ENCODE peak calls at places on chromosomes 2 and 18, in ten cellular contexts. One of them, this sample, is unnamed.

GRCh38 chr2:6224267-6224666 is 532.1 kb downstream of the SOX11 start:
- DNase-seq in left lung: no peak
- DNase-seq in ACHN: no peak
- DNase-seq in stimulated activated naive CD8-positive, alpha-beta T cell treated with anti-CD3 and anti-CD28 coated beads, Interleukin-15, Interleukin-2, amounts not matched to agents 100 U/mL and 50 U/mL, for 24 hours: no peak
- DNase-seq in GM13977: no peak
- DNase-seq in 8988T: no peak
- DNase-seq in GM23248: no peak
- DNase-seq in activated effector memory CD4-positive, alpha-beta T cell treated with Interleukin-2 at 50 U/mL for 16 hours: no peak
- DNase-seq in spleen: peak
- DNase-seq in MCF 10A: no peak
- DNase-seq in this sample: no peak

GRCh38 chr2:239365782-239366435 is 34.9 kb downstream of the HDAC4 start:
- DNase-seq in spleen: no peak
- DNase-seq in GM23248: no peak
- DNase-seq in left lung: no peak
- DNase-seq in 8988T: no peak
- DNase-seq in ACHN: no peak
- DNase-seq in activated effector memory CD4-positive, alpha-beta T cell treated with Interleukin-2 at 50 U/mL for 16 hours: no peak
- DNase-seq in MCF 10A: no peak
- DNase-seq in GM13977: no peak
- DNase-seq in stimulated activated naive CD8-positive, alpha-beta T cell treated with anti-CD3 and anti-CD28 coated beads, Interleukin-15, Interleukin-2, amounts not matched to agents 100 U/mL and 50 U/mL, for 24 hours: no peak
- DNase-seq in this sample: no peak

GRCh38 chr2:219087371-219087770 is 26.6 kb upstream of the IHH start:
- DNase-seq in ACHN: no peak
- DNase-seq in 8988T: no peak
- DNase-seq in spleen: no peak
- DNase-seq in left lung: no peak
- DNase-seq in GM13977: no peak
- DNase-seq in GM23248: no peak
- DNase-seq in activated effector memory CD4-positive, alpha-beta T cell treated with Interleukin-2 at 50 U/mL for 16 hours: no peak
- DNase-seq in stimulated activated naive CD8-positive, alpha-beta T cell treated with anti-CD3 and anti-CD28 coated beads, Interleukin-15, Interleukin-2, amounts not matched to agents 100 U/mL and 50 U/mL, for 24 hours: no peak
- DNase-seq in MCF 10A: no peak
- DNase-seq in this sample: no peak

GRCh38 chr2:189576361-189576760 is 4.2 kb downstream of the SLC40A1 start:
- DNase-seq in stimulated activated naive CD8-positive, alpha-beta T cell treated with anti-CD3 and anti-CD28 coated beads, Interleukin-15, Interleukin-2, amounts not matched to agents 100 U/mL and 50 U/mL, for 24 hours: no peak
- DNase-seq in left lung: no peak
- DNase-seq in GM13977: no peak
- DNase-seq in MCF 10A: no peak
- DNase-seq in GM23248: no peak
- DNase-seq in activated effector memory CD4-positive, alpha-beta T cell treated with Interleukin-2 at 50 U/mL for 16 hours: no peak
- DNase-seq in ACHN: no peak
- DNase-seq in 8988T: no peak
- DNase-seq in spleen: no peak
- DNase-seq in this sample: no peak

GRCh38 chr2:205070889-205071288 is 525.6 kb downstream of the PARD3B start:
- DNase-seq in MCF 10A: no peak
- DNase-seq in stimulated activated naive CD8-positive, alpha-beta T cell treated with anti-CD3 and anti-CD28 coated beads, Interleukin-15, Interleukin-2, amounts not matched to agents 100 U/mL and 50 U/mL, for 24 hours: no peak
- DNase-seq in activated effector memory CD4-positive, alpha-beta T cell treated with Interleukin-2 at 50 U/mL for 16 hours: no peak
- DNase-seq in 8988T: no peak
- DNase-seq in spleen: no peak
- DNase-seq in ACHN: no peak
- DNase-seq in GM23248: no peak
- DNase-seq in GM13977: no peak
- DNase-seq in left lung: no peak
- DNase-seq in this sample: no peak

GRCh38 chr2:238496756-238497609 is 70.3 kb downstream of the ASB1 start:
- DNase-seq in MCF 10A: no peak
- DNase-seq in 8988T: no peak
- DNase-seq in left lung: no peak
- DNase-seq in GM13977: no peak
- DNase-seq in stimulated activated naive CD8-positive, alpha-beta T cell treated with anti-CD3 and anti-CD28 coated beads, Interleukin-15, Interleukin-2, amounts not matched to agents 100 U/mL and 50 U/mL, for 24 hours: no peak
- DNase-seq in activated effector memory CD4-positive, alpha-beta T cell treated with Interleukin-2 at 50 U/mL for 16 hours: no peak
- DNase-seq in spleen: peak
- DNase-seq in GM23248: no peak
- DNase-seq in ACHN: no peak
- DNase-seq in this sample: no peak

GRCh38 chr2:152577611-152578010 is 139.7 kb downstream of the PRPF40A start:
- DNase-seq in stimulated activated naive CD8-positive, alpha-beta T cell treated with anti-CD3 and anti-CD28 coated beads, Interleukin-15, Interleukin-2, amounts not matched to agents 100 U/mL and 50 U/mL, for 24 hours: no peak
- DNase-seq in GM13977: no peak
- DNase-seq in MCF 10A: no peak
- DNase-seq in GM23248: no peak
- DNase-seq in ACHN: no peak
- DNase-seq in 8988T: no peak
- DNase-seq in activated effector memory CD4-positive, alpha-beta T cell treated with Interleukin-2 at 50 U/mL for 16 hours: no peak
- DNase-seq in spleen: no peak
- DNase-seq in left lung: no peak
- DNase-seq in this sample: no peak

GRCh38 chr2:176129825-176130152 is 284 bp downstream of the HOXD8 start:
- DNase-seq in activated effector memory CD4-positive, alpha-beta T cell treated with Interleukin-2 at 50 U/mL for 16 hours: no peak
- DNase-seq in ACHN: no peak
- DNase-seq in GM13977: no peak
- DNase-seq in stimulated activated naive CD8-positive, alpha-beta T cell treated with anti-CD3 and anti-CD28 coated beads, Interleukin-15, Interleukin-2, amounts not matched to agents 100 U/mL and 50 U/mL, for 24 hours: no peak
- DNase-seq in MCF 10A: no peak
- DNase-seq in 8988T: no peak
- DNase-seq in spleen: peak
- DNase-seq in left lung: no peak
- DNase-seq in GM23248: no peak
- DNase-seq in this sample: no peak

GRCh38 chr2:37466533-37467230 is 122.3 kb downstream of the QPCT start:
- DNase-seq in stimulated activated naive CD8-positive, alpha-beta T cell treated with anti-CD3 and anti-CD28 coated beads, Interleukin-15, Interleukin-2, amounts not matched to agents 100 U/mL and 50 U/mL, for 24 hours: no peak
- DNase-seq in left lung: no peak
- DNase-seq in spleen: no peak
- DNase-seq in ACHN: no peak
- DNase-seq in GM23248: peak
- DNase-seq in MCF 10A: no peak
- DNase-seq in GM13977: no peak
- DNase-seq in 8988T: no peak
- DNase-seq in activated effector memory CD4-positive, alpha-beta T cell treated with Interleukin-2 at 50 U/mL for 16 hours: no peak
- DNase-seq in this sample: peak

GRCh38 chr2:233974530-233975071 is 57.4 kb downstream of the TRPM8 start:
- DNase-seq in 8988T: peak
- DNase-seq in GM23248: peak
- DNase-seq in stimulated activated naive CD8-positive, alpha-beta T cell treated with anti-CD3 and anti-CD28 coated beads, Interleukin-15, Interleukin-2, amounts not matched to agents 100 U/mL and 50 U/mL, for 24 hours: peak
- DNase-seq in spleen: no peak
- DNase-seq in left lung: peak
- DNase-seq in GM13977: no peak
- DNase-seq in MCF 10A: peak
- DNase-seq in activated effector memory CD4-positive, alpha-beta T cell treated with Interleukin-2 at 50 U/mL for 16 hours: no peak
- DNase-seq in ACHN: peak
- DNase-seq in this sample: peak

GRCh38 chr2:152466041-152466440 is 131.1 kb downstream of the FMNL2 start:
- DNase-seq in spleen: no peak
- DNase-seq in GM13977: no peak
- DNase-seq in 8988T: no peak
- DNase-seq in stimulated activated naive CD8-positive, alpha-beta T cell treated with anti-CD3 and anti-CD28 coated beads, Interleukin-15, Interleukin-2, amounts not matched to agents 100 U/mL and 50 U/mL, for 24 hours: no peak
- DNase-seq in ACHN: peak
- DNase-seq in activated effector memory CD4-positive, alpha-beta T cell treated with Interleukin-2 at 50 U/mL for 16 hours: no peak
- DNase-seq in left lung: no peak
- DNase-seq in MCF 10A: peak
- DNase-seq in GM23248: no peak
- DNase-seq in this sample: no peak

GRCh38 chr2:212381428-212382102 is 157.0 kb downstream of the ERBB4 start:
- DNase-seq in 8988T: no peak
- DNase-seq in spleen: no peak
- DNase-seq in MCF 10A: no peak
- DNase-seq in stimulated activated naive CD8-positive, alpha-beta T cell treated with anti-CD3 and anti-CD28 coated beads, Interleukin-15, Interleukin-2, amounts not matched to agents 100 U/mL and 50 U/mL, for 24 hours: no peak
- DNase-seq in GM13977: no peak
- DNase-seq in left lung: no peak
- DNase-seq in ACHN: no peak
- DNase-seq in activated effector memory CD4-positive, alpha-beta T cell treated with Interleukin-2 at 50 U/mL for 16 hours: no peak
- DNase-seq in GM23248: no peak
- DNase-seq in this sample: peak

GRCh38 chr2:29495536-29495935 is 380.3 kb downstream of the CLIP4 start:
- DNase-seq in activated effector memory CD4-positive, alpha-beta T cell treated with Interleukin-2 at 50 U/mL for 16 hours: no peak
- DNase-seq in 8988T: no peak
- DNase-seq in MCF 10A: no peak
- DNase-seq in stimulated activated naive CD8-positive, alpha-beta T cell treated with anti-CD3 and anti-CD28 coated beads, Interleukin-15, Interleukin-2, amounts not matched to agents 100 U/mL and 50 U/mL, for 24 hours: no peak
- DNase-seq in left lung: no peak
- DNase-seq in ACHN: no peak
- DNase-seq in GM13977: no peak
- DNase-seq in spleen: no peak
- DNase-seq in GM23248: peak
- DNase-seq in this sample: peak

GRCh38 chr2:85804583-85804982 is 50.8 kb downstream of the ATOH8 start:
- DNase-seq in GM13977: no peak
- DNase-seq in MCF 10A: peak
- DNase-seq in GM23248: peak
- DNase-seq in spleen: peak
- DNase-seq in ACHN: peak
- DNase-seq in left lung: no peak
- DNase-seq in activated effector memory CD4-positive, alpha-beta T cell treated with Interleukin-2 at 50 U/mL for 16 hours: no peak
- DNase-seq in stimulated activated naive CD8-positive, alpha-beta T cell treated with anti-CD3 and anti-CD28 coated beads, Interleukin-15, Interleukin-2, amounts not matched to agents 100 U/mL and 50 U/mL, for 24 hours: peak
- DNase-seq in 8988T: peak
- DNase-seq in this sample: peak

GRCh38 chr2:203659650-203660049 is 46.8 kb upstream of the CD28 start:
- DNase-seq in 8988T: no peak
- DNase-seq in spleen: no peak
- DNase-seq in GM13977: no peak
- DNase-seq in stimulated activated naive CD8-positive, alpha-beta T cell treated with anti-CD3 and anti-CD28 coated beads, Interleukin-15, Interleukin-2, amounts not matched to agents 100 U/mL and 50 U/mL, for 24 hours: no peak
- DNase-seq in activated effector memory CD4-positive, alpha-beta T cell treated with Interleukin-2 at 50 U/mL for 16 hours: no peak
- DNase-seq in left lung: no peak
- DNase-seq in ACHN: no peak
- DNase-seq in GM23248: no peak
- DNase-seq in MCF 10A: no peak
- DNase-seq in this sample: no peak

GRCh38 chr2:165572155-165572554 is 102.7 kb downstream of the CSRNP3 start:
- DNase-seq in activated effector memory CD4-positive, alpha-beta T cell treated with Interleukin-2 at 50 U/mL for 16 hours: no peak
- DNase-seq in ACHN: no peak
- DNase-seq in left lung: no peak
- DNase-seq in GM13977: no peak
- DNase-seq in 8988T: no peak
- DNase-seq in GM23248: no peak
- DNase-seq in MCF 10A: no peak
- DNase-seq in stimulated activated naive CD8-positive, alpha-beta T cell treated with anti-CD3 and anti-CD28 coated beads, Interleukin-15, Interleukin-2, amounts not matched to agents 100 U/mL and 50 U/mL, for 24 hours: no peak
- DNase-seq in spleen: no peak
- DNase-seq in this sample: no peak

GRCh38 chr2:241869087-241869961 is at the start of gene RTP5:
- DNase-seq in GM13977: no peak
- DNase-seq in ACHN: peak
- DNase-seq in left lung: no peak
- DNase-seq in MCF 10A: no peak
- DNase-seq in GM23248: peak
- DNase-seq in stimulated activated naive CD8-positive, alpha-beta T cell treated with anti-CD3 and anti-CD28 coated beads, Interleukin-15, Interleukin-2, amounts not matched to agents 100 U/mL and 50 U/mL, for 24 hours: no peak
- DNase-seq in activated effector memory CD4-positive, alpha-beta T cell treated with Interleukin-2 at 50 U/mL for 16 hours: no peak
- DNase-seq in 8988T: no peak
- DNase-seq in spleen: no peak
- DNase-seq in this sample: no peak

GRCh38 chr2:96868555-96869280 is 1.2 kb downstream of the SEMA4C start:
- DNase-seq in spleen: peak
- DNase-seq in stimulated activated naive CD8-positive, alpha-beta T cell treated with anti-CD3 and anti-CD28 coated beads, Interleukin-15, Interleukin-2, amounts not matched to agents 100 U/mL and 50 U/mL, for 24 hours: peak
- DNase-seq in activated effector memory CD4-positive, alpha-beta T cell treated with Interleukin-2 at 50 U/mL for 16 hours: peak
- DNase-seq in ACHN: peak
- DNase-seq in 8988T: peak
- DNase-seq in MCF 10A: peak
- DNase-seq in GM23248: peak
- DNase-seq in GM13977: peak
- DNase-seq in left lung: peak
- DNase-seq in this sample: peak

GRCh38 chr2:65366595-65367125 is 65.7 kb downstream of the SPRED2 start:
- DNase-seq in 8988T: no peak
- DNase-seq in MCF 10A: peak
- DNase-seq in left lung: no peak
- DNase-seq in ACHN: peak
- DNase-seq in stimulated activated naive CD8-positive, alpha-beta T cell treated with anti-CD3 and anti-CD28 coated beads, Interleukin-15, Interleukin-2, amounts not matched to agents 100 U/mL and 50 U/mL, for 24 hours: peak
- DNase-seq in GM13977: peak
- DNase-seq in activated effector memory CD4-positive, alpha-beta T cell treated with Interleukin-2 at 50 U/mL for 16 hours: no peak
- DNase-seq in spleen: no peak
- DNase-seq in GM23248: peak
- DNase-seq in this sample: peak

GRCh38 chr2:142973160-142973821 is 95.8 kb downstream of the KYNU start:
- DNase-seq in ACHN: no peak
- DNase-seq in stimulated activated naive CD8-positive, alpha-beta T cell treated with anti-CD3 and anti-CD28 coated beads, Interleukin-15, Interleukin-2, amounts not matched to agents 100 U/mL and 50 U/mL, for 24 hours: no peak
- DNase-seq in MCF 10A: no peak
- DNase-seq in activated effector memory CD4-positive, alpha-beta T cell treated with Interleukin-2 at 50 U/mL for 16 hours: no peak
- DNase-seq in left lung: no peak
- DNase-seq in spleen: no peak
- DNase-seq in GM13977: no peak
- DNase-seq in GM23248: peak
- DNase-seq in 8988T: no peak
- DNase-seq in this sample: peak

GRCh38 chr18:42373584-42373983 is 418.6 kb downstream of the PIK3C3 start:
- DNase-seq in 8988T: no peak
- DNase-seq in GM23248: no peak
- DNase-seq in MCF 10A: peak
- DNase-seq in stimulated activated naive CD8-positive, alpha-beta T cell treated with anti-CD3 and anti-CD28 coated beads, Interleukin-15, Interleukin-2, amounts not matched to agents 100 U/mL and 50 U/mL, for 24 hours: no peak
- DNase-seq in activated effector memory CD4-positive, alpha-beta T cell treated with Interleukin-2 at 50 U/mL for 16 hours: no peak
- DNase-seq in GM13977: no peak
- DNase-seq in spleen: no peak
- DNase-seq in ACHN: no peak
- DNase-seq in left lung: no peak
- DNase-seq in this sample: no peak

GRCh38 chr2:105143467-105144127 is 97.9 kb upstream of the GPR45 start:
- DNase-seq in MCF 10A: peak
- DNase-seq in GM23248: no peak
- DNase-seq in GM13977: peak
- DNase-seq in 8988T: no peak
- DNase-seq in stimulated activated naive CD8-positive, alpha-beta T cell treated with anti-CD3 and anti-CD28 coated beads, Interleukin-15, Interleukin-2, amounts not matched to agents 100 U/mL and 50 U/mL, for 24 hours: peak
- DNase-seq in spleen: peak
- DNase-seq in left lung: peak
- DNase-seq in activated effector memory CD4-positive, alpha-beta T cell treated with Interleukin-2 at 50 U/mL for 16 hours: no peak
- DNase-seq in ACHN: no peak
- DNase-seq in this sample: no peak

GRCh38 chr18:1593091-1593490 is 688.4 kb downstream of the ADCYAP1 start:
- DNase-seq in GM13977: no peak
- DNase-seq in ACHN: no peak
- DNase-seq in GM23248: no peak
- DNase-seq in left lung: no peak
- DNase-seq in stimulated activated naive CD8-positive, alpha-beta T cell treated with anti-CD3 and anti-CD28 coated beads, Interleukin-15, Interleukin-2, amounts not matched to agents 100 U/mL and 50 U/mL, for 24 hours: no peak
- DNase-seq in spleen: no peak
- DNase-seq in MCF 10A: peak
- DNase-seq in activated effector memory CD4-positive, alpha-beta T cell treated with Interleukin-2 at 50 U/mL for 16 hours: no peak
- DNase-seq in 8988T: no peak
- DNase-seq in this sample: no peak

GRCh38 chr2:45685299-45685698 is 33.8 kb downstream of the PRKCE start:
- DNase-seq in MCF 10A: no peak
- DNase-seq in spleen: no peak
- DNase-seq in left lung: no peak
- DNase-seq in ACHN: no peak
- DNase-seq in 8988T: no peak
- DNase-seq in stimulated activated naive CD8-positive, alpha-beta T cell treated with anti-CD3 and anti-CD28 coated beads, Interleukin-15, Interleukin-2, amounts not matched to agents 100 U/mL and 50 U/mL, for 24 hours: no peak
- DNase-seq in GM13977: no peak
- DNase-seq in GM23248: no peak
- DNase-seq in activated effector memory CD4-positive, alpha-beta T cell treated with Interleukin-2 at 50 U/mL for 16 hours: no peak
- DNase-seq in this sample: no peak

GRCh38 chr18:74902170-74902465 is 304.4 kb downstream of the ZNF407 start:
- DNase-seq in GM23248: no peak
- DNase-seq in ACHN: no peak
- DNase-seq in spleen: no peak
- DNase-seq in activated effector memory CD4-positive, alpha-beta T cell treated with Interleukin-2 at 50 U/mL for 16 hours: no peak
- DNase-seq in stimulated activated naive CD8-positive, alpha-beta T cell treated with anti-CD3 and anti-CD28 coated beads, Interleukin-15, Interleukin-2, amounts not matched to agents 100 U/mL and 50 U/mL, for 24 hours: no peak
- DNase-seq in 8988T: no peak
- DNase-seq in GM13977: no peak
- DNase-seq in MCF 10A: no peak
- DNase-seq in left lung: no peak
- DNase-seq in this sample: no peak

GRCh38 chr2:118049140-118050128 is 35.6 kb upstream of the CCDC93 start:
- DNase-seq in GM23248: no peak
- DNase-seq in ACHN: no peak
- DNase-seq in left lung: no peak
- DNase-seq in spleen: no peak
- DNase-seq in stimulated activated naive CD8-positive, alpha-beta T cell treated with anti-CD3 and anti-CD28 coated beads, Interleukin-15, Interleukin-2, amounts not matched to agents 100 U/mL and 50 U/mL, for 24 hours: no peak
- DNase-seq in 8988T: no peak
- DNase-seq in activated effector memory CD4-positive, alpha-beta T cell treated with Interleukin-2 at 50 U/mL for 16 hours: no peak
- DNase-seq in GM13977: no peak
- DNase-seq in MCF 10A: peak
- DNase-seq in this sample: no peak

GRCh38 chr18:67218556-67218955 is 298.0 kb downstream of the DSEL start:
- DNase-seq in activated effector memory CD4-positive, alpha-beta T cell treated with Interleukin-2 at 50 U/mL for 16 hours: no peak
- DNase-seq in GM13977: no peak
- DNase-seq in spleen: no peak
- DNase-seq in left lung: no peak
- DNase-seq in 8988T: no peak
- DNase-seq in stimulated activated naive CD8-positive, alpha-beta T cell treated with anti-CD3 and anti-CD28 coated beads, Interleukin-15, Interleukin-2, amounts not matched to agents 100 U/mL and 50 U/mL, for 24 hours: no peak
- DNase-seq in GM23248: peak
- DNase-seq in MCF 10A: no peak
- DNase-seq in ACHN: no peak
- DNase-seq in this sample: peak

GRCh38 chr2:210558708-210559107 is 2.3 kb downstream of the CPS1 start:
- DNase-seq in 8988T: no peak
- DNase-seq in spleen: no peak
- DNase-seq in MCF 10A: peak
- DNase-seq in GM23248: peak
- DNase-seq in stimulated activated naive CD8-positive, alpha-beta T cell treated with anti-CD3 and anti-CD28 coated beads, Interleukin-15, Interleukin-2, amounts not matched to agents 100 U/mL and 50 U/mL, for 24 hours: no peak
- DNase-seq in ACHN: no peak
- DNase-seq in GM13977: no peak
- DNase-seq in activated effector memory CD4-positive, alpha-beta T cell treated with Interleukin-2 at 50 U/mL for 16 hours: no peak
- DNase-seq in left lung: no peak
- DNase-seq in this sample: peak